ENCODE peak calls at places on chromosomes 6 and 20, in five cellular contexts. N, W, B, Q and O are unnamed samples.

GRCh38 chr6:41723178-41723935 is 12.1 kb downstream of the TFEB start:
- DNase-seq in N (peak), W (peak), B (no peak), Q (peak), O (peak)

GRCh38 chr6:149129401-149130077 is 188.0 kb upstream of the TAB2 start:
- DNase-seq in N (peak), W (peak), B (no peak), Q (peak), O (no peak)

GRCh38 chr6:163369122-163369521 is 45.4 kb upstream of the QKI start:
- DNase-seq in N (no peak), W (no peak), B (no peak), Q (no peak), O (no peak)

GRCh38 chr6:100463685-100464161 is 998 bp downstream of the SIM1 start:
- DNase-seq in N (no peak), W (no peak), B (no peak), Q (no peak), O (peak)

GRCh38 chr6:158441639-158442308 is 118.1 kb upstream of the TMEM181 start:
- DNase-seq in N (peak), W (no peak), B (no peak), Q (no peak), O (no peak)

GRCh38 chr6:72424476-72424875 is 197.4 kb upstream of the KCNQ5 start:
- DNase-seq in N (no peak), W (peak), B (no peak), Q (no peak), O (no peak)

GRCh38 chr20:370151-370600 is 10.4 kb upstream of the TRIB3 start:
- DNase-seq in N (no peak), W (no peak), B (no peak), Q (no peak), O (no peak)

GRCh38 chr6:106886922-106887797 is 87.4 kb downstream of the CD24 start:
- DNase-seq in N (no peak), W (no peak), B (no peak), Q (no peak), O (no peak)

GRCh38 chr6:139732451-139732850 is 358.0 kb upstream of the CITED2 start:
- DNase-seq in N (peak), W (peak), B (no peak), Q (no peak), O (no peak)

GRCh38 chr6:77450924-77451323 is 12.4 kb downstream of the HTR1B start:
- DNase-seq in N (peak), W (no peak), B (no peak), Q (no peak), O (no peak)

GRCh38 chr20:37796733-37797132 is 102.9 kb downstream of the CTNNBL1 start:
- DNase-seq in N (no peak), W (no peak), B (no peak), Q (no peak), O (no peak)

GRCh38 chr6:33818293-33818692 is 14.5 kb upstream of the MLN start:
- DNase-seq in N (no peak), W (no peak), B (no peak), Q (no peak), O (no peak)

GRCh38 chr6:166433096-166433495 is 50.4 kb upstream of the MPC1 start:
- DNase-seq in N (no peak), W (no peak), B (no peak), Q (no peak), O (no peak)

GRCh38 chr6:31070711-31071197 is 41.6 kb downstream of the C6orf15 start:
- DNase-seq in N (peak), W (peak), B (peak), Q (peak), O (peak)

GRCh38 chr6:170157567-170158218 is 133.2 kb downstream of the DLL1 start:
- DNase-seq in N (no peak), W (no peak), B (no peak), Q (no peak), O (no peak)

GRCh38 chr20:62299666-62300236 is 3.0 kb upstream of the ADRM1 start:
- DNase-seq in N (no peak), W (no peak), B (no peak), Q (no peak), O (no peak)

GRCh38 chr20:58233881-58234528 is 5.6 kb upstream of the ANKRD60 start:
- DNase-seq in N (no peak), W (no peak), B (no peak), Q (peak), O (peak)

GRCh38 chr20:17969884-17970409 is 1.1 kb downstream of the MGME1 start:
- DNase-seq in N (peak), W (peak), B (no peak), Q (peak), O (peak)

GRCh38 chr6:125203395-125203794 is 49.8 kb downstream of the TPD52L1 start:
- DNase-seq in N (no peak), W (no peak), B (no peak), Q (no peak), O (no peak)

GRCh38 chr20:61941721-61942405 is 123.8 kb downstream of the TAF4 start:
- DNase-seq in N (no peak), W (no peak), B (no peak), Q (no peak), O (no peak)

GRCh38 chr6:28947831-28948270 is 24.1 kb upstream of the TRIM27 start:
- DNase-seq in N (no peak), W (peak), B (no peak), Q (no peak), O (no peak)

GRCh38 chr6:124812067-124812466 is 150.2 kb upstream of the RNF217 start:
- DNase-seq in N (no peak), W (no peak), B (no peak), Q (no peak), O (no peak)

GRCh38 chr6:101396552-101397173 is 3.2 kb downstream of the GRIK2 start:
- DNase-seq in N (peak), W (peak), B (no peak), Q (peak), O (peak)

GRCh38 chr6:6494677-6495076 is 93.8 kb upstream of the LY86 start:
- DNase-seq in N (no peak), W (peak), B (peak), Q (peak), O (peak)

GRCh38 chr6:37323568-37323967 is 30.2 kb upstream of the RNF8 start:
- DNase-seq in N (peak), W (no peak), B (no peak), Q (no peak), O (peak)

GRCh38 chr6:169864148-169865030 is 113.0 kb downstream of the ERMARD start:
- DNase-seq in N (no peak), W (no peak), B (no peak), Q (no peak), O (peak)

GRCh38 chr6:128572286-128572685 is 51.9 kb upstream of the PTPRK start:
- DNase-seq in N (no peak), W (no peak), B (no peak), Q (no peak), O (no peak)

GRCh38 chr6:162721404-162721687 is 6.2 kb downstream of the PRKN start:
- DNase-seq in N (no peak), W (no peak), B (no peak), Q (no peak), O (no peak)

GRCh38 chr6:16770701-16771569 is 9.7 kb upstream of the ATXN1 start:
- DNase-seq in N (peak), W (peak), B (peak), Q (peak), O (peak)

GRCh38 chr6:36355819-36356218 is 19.1 kb upstream of the BNIP5 start:
- DNase-seq in N (no peak), W (peak), B (no peak), Q (no peak), O (peak)

GRCh38 chr6:159777240-159777904 is 12.0 kb downstream of the TCP1 start:
- DNase-seq in N (no peak), W (no peak), B (no peak), Q (peak), O (no peak)

GRCh38 chr20:46027245-46027853 is 1.7 kb upstream of the SLC12A5 start:
- DNase-seq in N (peak), W (peak), B (no peak), Q (peak), O (peak)

GRCh38 chr6:117605169-117605826 is 3.0 kb upstream of the GOPC start:
- DNase-seq in N (peak), W (peak), B (no peak), Q (peak), O (peak)

GRCh38 chr6:7414811-7415210 is 25.2 kb downstream of the RIOK1 start:
- DNase-seq in N (peak), W (no peak), B (no peak), Q (no peak), O (no peak)

GRCh38 chr20:24164360-24164759 is 175.8 kb upstream of the GGTLC1 start:
- DNase-seq in N (no peak), W (peak), B (no peak), Q (peak), O (peak)

GRCh38 chr6:139508023-139508422 is 133.6 kb upstream of the CITED2 start:
- DNase-seq in N (peak), W (no peak), B (no peak), Q (no peak), O (no peak)

GRCh38 chr6:73032586-73032985 is 192.7 kb downstream of the KHDC1L start:
- DNase-seq in N (peak), W (peak), B (no peak), Q (no peak), O (no peak)

GRCh38 chr6:144349690-144350132 is 64.6 kb downstream of the UTRN start:
- DNase-seq in N (peak), W (peak), B (no peak), Q (no peak), O (no peak)

GRCh38 chr6:1778693-1779235 is 169.0 kb downstream of the FOXC1 start:
- DNase-seq in N (no peak), W (no peak), B (no peak), Q (no peak), O (no peak)

GRCh38 chr6:113842165-113842564 is 15.0 kb upstream of the MARCKS start:
- DNase-seq in N (peak), W (no peak), B (no peak), Q (no peak), O (no peak)

DNA sequence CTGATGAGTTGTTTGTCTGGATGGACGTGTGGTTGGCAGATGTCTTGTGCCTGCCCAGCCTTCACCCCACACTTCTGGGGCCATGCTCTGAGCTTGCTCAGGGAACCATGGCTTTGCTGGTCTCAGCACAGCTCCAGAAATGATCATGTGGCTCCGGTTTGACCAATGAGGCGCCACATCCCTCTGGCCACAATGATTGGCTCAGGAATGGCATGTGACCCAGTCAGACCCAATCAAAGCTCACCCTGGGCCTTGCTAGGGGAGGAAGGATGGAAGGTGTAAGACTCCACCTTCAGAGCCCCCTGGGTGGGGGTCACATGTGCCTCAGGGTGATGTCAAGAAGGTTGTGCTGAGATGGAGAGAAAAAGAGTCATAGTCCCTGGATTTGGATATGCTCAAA is 281.6 kb upstream of the SULF2 start:
- DNase-seq in N (no peak), W (no peak), B (no peak), Q (no peak), O (no peak)
- H3K9ac ChIP-seq in N (no peak), W (no peak), B (no peak), Q (no peak), O (no peak)

GRCh38 chr20:48781634-48782033 is 46.2 kb downstream of the PREX1 start:
- DNase-seq in N (no peak), W (no peak), B (no peak), Q (no peak), O (no peak)
- H3K4me3 ChIP-seq in N (no peak), W (no peak), B (no peak), Q (no peak), O (no peak)

DNA sequence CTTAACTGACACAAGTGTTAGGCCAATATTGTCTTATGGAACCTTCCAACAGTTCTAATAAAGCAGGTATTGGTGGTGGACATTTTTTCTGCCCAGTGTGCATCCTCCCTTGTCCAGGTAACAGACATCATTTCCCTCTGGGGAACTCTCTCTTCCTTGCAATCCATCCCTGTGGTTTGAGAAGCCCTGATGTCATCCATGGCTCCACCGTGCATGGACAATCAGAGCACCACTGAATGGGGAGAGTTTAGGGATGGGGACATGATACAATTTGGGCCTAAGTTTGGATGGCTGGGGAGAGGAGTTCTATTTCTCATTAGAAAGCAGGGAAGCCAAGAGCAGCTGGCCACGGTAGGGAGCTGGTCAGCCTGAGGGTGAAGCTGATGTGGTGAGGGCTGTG is 60.2 kb upstream of the ZFP64 start:
- DNase-seq in N (no peak), W (no peak), B (no peak), Q (no peak), O (no peak)
- H3K27ac ChIP-seq in N (no peak), W (no peak), B (no peak), Q (no peak), O (no peak)

GRCh38 chr20:9516658-9516987 is 2.2 kb downstream of the LAMP5 start:
- DNase-seq in N (no peak), W (no peak), B (no peak), Q (no peak), O (no peak)

GRCh38 chr20:9515211-9515580 is 806 bp downstream of the LAMP5 start:
- DNase-seq in N (no peak), W (no peak), B (no peak), Q (no peak), O (no peak)

GRCh38 chr20:9517297-9518134 is 3.1 kb downstream of the LAMP5 start:
- DNase-seq in N (no peak), W (no peak), B (no peak), Q (no peak), O (no peak)

GRCh38 chr20:9514461-9515210 is at the start of gene LAMP5:
- DNase-seq in N (peak), W (no peak), B (no peak), Q (no peak), O (peak)

GRCh38 chr20:9515761-9516657 is 1.6 kb downstream of the LAMP5 start:
- DNase-seq in N (no peak), W (no peak), B (no peak), Q (no peak), O (peak)
- H3K9ac ChIP-seq in N (no peak), W (no peak), B (no peak), Q (no peak), O (no peak)

GRCh38 chr20:49403012-49403411 is 79.5 kb downstream of the KCNB1 start:
- DNase-seq in N (no peak), W (no peak), B (no peak), Q (no peak), O (no peak)

GRCh38 chr20:49405062-49405683 is 77.3 kb downstream of the KCNB1 start:
- DNase-seq in N (no peak), W (no peak), B (no peak), Q (no peak), O (no peak)

GRCh38 chr20:49404461-49404860 is 78.0 kb downstream of the KCNB1 start:
- DNase-seq in N (no peak), W (no peak), B (no peak), Q (no peak), O (no peak)

GRCh38 chr20:49405696-49406095 is 76.8 kb downstream of the KCNB1 start:
- DNase-seq in N (no peak), W (no peak), B (no peak), Q (no peak), O (no peak)

GRCh38 chr20:49403911-49404310 is 78.6 kb downstream of the KCNB1 start:
- DNase-seq in N (no peak), W (no peak), B (no peak), Q (no peak), O (no peak)
- H3K4me3 ChIP-seq in N (no peak), W (no peak), B (no peak), Q (no peak), O (no peak)

DNA sequence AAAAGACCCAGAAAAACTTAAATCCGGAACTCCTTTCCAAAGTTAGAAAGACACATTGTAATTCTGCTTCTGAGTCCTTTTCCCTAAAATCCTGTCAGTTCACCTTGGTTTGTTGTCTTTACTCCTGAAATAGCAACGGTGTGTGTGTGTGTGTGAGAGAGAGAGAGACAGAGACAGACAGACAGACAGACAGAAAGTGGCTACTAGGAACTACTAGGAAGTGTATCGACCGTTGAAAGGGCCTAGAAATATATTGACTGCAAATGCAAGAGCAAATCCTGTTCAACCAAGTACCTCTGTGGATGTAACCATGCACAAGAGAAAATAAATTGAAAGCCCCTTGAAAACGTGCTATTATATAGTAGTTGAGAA is 100.0 kb upstream of the MLIP start:
- DNase-seq in N (no peak), W (no peak), B (no peak), Q (no peak), O (no peak)
- H3K27ac ChIP-seq in N (no peak), W (no peak), B (no peak), Q (no peak), O (no peak)

GRCh38 chr6:4394786-4395185 is 259.4 kb upstream of the ECI2 start:
- DNase-seq in N (no peak), W (no peak), B (no peak), Q (no peak), O (no peak)

GRCh38 chr6:4398806-4399205 is 263.4 kb upstream of the ECI2 start:
- DNase-seq in N (no peak), W (no peak), B (no peak), Q (no peak), O (no peak)

GRCh38 chr6:4397307-4397706 is 261.9 kb upstream of the ECI2 start:
- DNase-seq in N (no peak), W (no peak), B (no peak), Q (no peak), O (no peak)

GRCh38 chr6:4395386-4395785 is 260.0 kb upstream of the ECI2 start:
- DNase-seq in N (no peak), W (no peak), B (no peak), Q (no peak), O (no peak)

GRCh38 chr6:4396032-4396431 is 260.7 kb upstream of the ECI2 start:
- DNase-seq in N (no peak), W (no peak), B (no peak), Q (no peak), O (no peak)
- H3K9ac ChIP-seq in N (no peak), W (no peak), B (no peak), Q (no peak), O (no peak)